ENCODE peak calls at places on chromosomes 11 and 22, in nine cellular contexts. O, C, N, X, D, S, F, B and T are unnamed samples.

GRCh38 chr11:14148653-14149273 is 186.2 kb downstream of the SPON1 start:
- DNase-seq in O (peak; percentile 57), C (no peak), N (no peak), X (no peak), D (peak; percentile 39), S (no peak), F (peak; percentile 10), B (no peak), T (no peak)

GRCh38 chr22:34427841-34428240 is 507.6 kb upstream of the LARGE1 start:
- DNase-seq in O (no peak), C (no peak), N (no peak), X (no peak), D (no peak), S (no peak), F (no peak), B (no peak), T (no peak)

GRCh38 chr11:128525411-128526243 is 61.7 kb downstream of the ETS1 start:
- DNase-seq in O (no peak), C (no peak), N (no peak), X (no peak), D (peak; percentile 77), S (no peak), F (no peak), B (no peak), T (no peak)

GRCh38 chr11:115303304-115303703 is 200.9 kb downstream of the CADM1 start:
- DNase-seq in O (no peak), C (no peak), N (no peak), X (no peak), D (no peak), S (no peak), F (no peak), B (no peak), T (no peak)

GRCh38 chr11:876550-876949 is 33.9 kb downstream of the TSPAN4 start:
- DNase-seq in O (no peak), C (no peak), N (no peak), X (no peak), D (no peak), S (no peak), F (no peak), B (no peak), T (no peak)

GRCh38 chr11:110433393-110434333 is 3.9 kb downstream of the FDX1 start:
- DNase-seq in O (peak; percentile 48), C (no peak), N (no peak), X (peak; percentile 73), D (peak; percentile 45), S (no peak), F (no peak), B (no peak), T (no peak)

GRCh38 chr22:49551446-49551845 is 276.2 kb downstream of the BRD1 start:
- DNase-seq in O (no peak), C (no peak), N (no peak), X (no peak), D (no peak), S (no peak), F (no peak), B (no peak), T (peak; percentile 42)

GRCh38 chr11:130801287-130802146 is 114.8 kb downstream of the SNX19 start:
- DNase-seq in O (no peak), C (no peak), N (no peak), X (no peak), D (no peak), S (no peak), F (no peak), B (no peak), T (no peak)

DNA sequence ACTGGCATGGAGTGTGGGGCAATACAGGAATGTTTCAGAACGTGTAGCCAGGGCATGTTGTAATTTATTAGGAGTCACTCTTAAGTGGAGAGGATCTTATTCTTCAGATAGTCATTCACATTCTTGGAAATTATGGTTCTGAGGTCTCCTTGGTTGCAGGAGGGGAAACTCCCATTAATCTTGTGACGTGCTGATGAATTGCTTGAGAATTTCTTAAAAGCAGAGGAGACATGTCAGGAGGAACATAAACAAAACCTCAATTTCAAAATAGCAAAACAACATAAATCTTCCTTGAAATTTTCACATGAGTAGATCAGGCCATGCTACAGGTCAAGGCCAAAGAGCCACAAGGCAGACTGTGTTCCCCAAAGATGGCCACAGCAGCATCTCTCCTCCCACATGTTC is 50.4 kb downstream of the ADM start:
- DNase-seq in O (peak; percentile 68), C (no peak), N (no peak), X (no peak), D (no peak), S (no peak), F (no peak), B (no peak), T (no peak)
- H3K27ac ChIP-seq in O (no peak overlapping the region), C (no peak overlapping the region), N (no peak overlapping the region), X (no peak overlapping the region), D (no peak overlapping the region), S (no peak overlapping the region), F (no peak overlapping the region), B (no peak overlapping the region), T (no peak overlapping the region)

DNA sequence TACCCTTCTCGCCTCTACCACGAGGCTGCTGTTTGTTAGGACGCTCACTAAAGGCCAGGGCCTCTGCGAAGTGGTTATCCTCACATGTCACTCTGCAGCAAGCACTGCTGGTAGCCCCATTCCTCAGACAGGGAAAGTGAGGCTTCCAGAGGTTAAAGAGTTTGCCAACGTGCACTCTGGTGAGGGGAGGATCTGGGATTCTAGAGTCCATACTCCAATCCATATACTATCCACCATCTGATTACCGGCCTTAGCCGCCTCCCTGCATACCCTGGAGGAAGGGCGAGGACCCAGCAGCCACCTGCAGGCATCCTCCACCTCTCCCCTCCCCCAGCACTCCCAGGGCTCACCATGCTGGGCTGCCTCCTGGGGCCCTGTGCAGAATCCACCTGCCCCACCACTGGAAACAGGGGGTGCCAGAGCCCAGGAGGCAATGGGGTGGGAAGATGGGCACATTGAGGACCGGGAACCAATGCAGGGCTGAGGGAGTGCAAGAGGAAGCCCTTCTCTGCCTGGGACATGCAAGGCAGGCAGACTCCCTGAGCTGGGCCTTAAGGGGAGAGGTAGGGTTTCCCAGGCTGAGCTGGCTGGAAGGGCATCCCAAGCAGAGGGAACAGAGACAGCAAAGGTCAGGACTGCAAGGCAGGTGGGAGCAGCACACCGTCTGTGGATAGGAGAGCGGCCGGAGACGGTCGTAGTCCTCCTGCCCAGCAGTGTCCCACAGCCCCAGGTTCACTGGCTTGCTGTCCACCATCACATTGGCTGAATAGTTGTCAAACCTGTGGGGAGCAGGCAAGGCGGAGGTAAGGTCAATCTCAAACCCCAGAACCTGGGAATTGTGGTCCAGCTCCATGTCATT is 11.7 kb downstream of the RAC2 start:
- DNase-seq in O (no peak), C (no peak), N (no peak), X (no peak), D (no peak), S (peak; percentile 49), F (no peak), B (no peak), T (no peak)
- H3K4me1 ChIP-seq in O (no peaks in the 10 kb centered on the region), C (peaks cover 33% of the 10 kb centered on the region), N (no peaks in the 10 kb centered on the region), X (peaks cover 5% of the 10 kb centered on the region), D (peaks cover 98% of the 10 kb centered on the region), S (peaks cover 24% of the 10 kb centered on the region), F (peaks cover 26% of the 10 kb centered on the region), B (peaks cover 7% of the 10 kb centered on the region), T (no peaks in the 10 kb centered on the region)

GRCh38 chr11:45083544-45084087 is 62.8 kb upstream of the PRDM11 start:
- DNase-seq in O (no peak), C (no peak), N (no peak), X (no peak), D (no peak), S (peak; percentile 39), F (peak; percentile 56), B (no peak), T (no peak)

GRCh38 chr11:45087761-45088160 is 58.7 kb upstream of the PRDM11 start:
- DNase-seq in O (no peak), C (no peak), N (no peak), X (peak; percentile 54), D (no peak), S (no peak), F (no peak), B (no peak), T (no peak)

GRCh38 chr11:45087301-45087700 is 59.1 kb upstream of the PRDM11 start:
- DNase-seq in O (no peak), C (no peak), N (no peak), X (peak; percentile 59), D (no peak), S (no peak), F (no peak), B (no peak), T (no peak)

GRCh38 chr11:45086526-45086925 is 59.9 kb upstream of the PRDM11 start:
- DNase-seq in O (no peak), C (no peak), N (no peak), X (no peak), D (no peak), S (no peak), F (no peak), B (no peak), T (no peak)

DNA sequence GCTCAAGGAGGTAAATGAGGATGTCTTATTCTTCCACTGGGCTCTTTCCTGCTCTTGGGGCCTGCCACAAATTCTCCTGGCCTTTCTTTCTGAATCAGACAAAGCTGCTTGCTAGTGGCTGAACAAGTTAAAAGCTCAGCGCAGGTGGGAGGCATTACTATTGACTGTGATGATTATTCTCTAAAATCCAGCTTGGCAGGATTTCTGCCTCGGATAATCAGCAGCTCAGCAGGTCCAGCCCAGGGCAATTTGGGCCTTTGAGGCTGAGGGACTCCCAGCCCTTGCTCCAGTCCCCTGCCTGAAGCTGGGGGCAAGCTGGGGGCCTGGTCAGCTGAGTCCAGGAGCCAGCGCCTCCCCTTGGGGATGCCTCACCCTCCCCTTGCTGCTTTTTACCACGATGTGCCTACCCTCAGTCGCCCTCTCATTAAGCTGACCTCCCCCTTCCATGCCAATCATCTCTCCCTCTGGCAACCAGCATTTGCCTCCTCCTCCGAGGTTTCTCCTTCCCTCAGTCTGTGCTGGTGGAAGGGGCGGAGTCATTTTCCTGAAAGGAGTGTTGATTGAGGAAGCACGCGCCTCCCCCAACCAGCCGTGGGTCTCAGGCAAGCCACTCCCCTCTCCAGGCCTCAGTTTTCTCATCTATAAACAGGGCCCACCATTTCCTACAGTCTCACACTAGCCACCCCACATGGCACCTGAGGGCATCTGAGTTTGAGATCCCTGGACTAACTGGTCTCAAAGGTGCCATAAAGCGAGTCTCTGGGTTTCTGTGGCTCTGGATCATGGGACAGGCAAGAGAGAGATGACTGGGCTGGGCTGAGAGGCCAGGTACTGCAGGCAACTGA is 60.6 kb upstream of the PRDM11 start:
- DNase-seq in O (no peak), C (no peak), N (no peak), X (peak; percentile 83), D (no peak), S (no peak), F (no peak), B (no peak), T (no peak)
- H3K27ac ChIP-seq in O (no peak overlapping the region), C (no peak overlapping the region), N (no peak overlapping the region), X (no peak overlapping the region), D (no peak overlapping the region), S (no peak overlapping the region), F (no peak overlapping the region), B (no peak overlapping the region), T (no peak overlapping the region)

DNA sequence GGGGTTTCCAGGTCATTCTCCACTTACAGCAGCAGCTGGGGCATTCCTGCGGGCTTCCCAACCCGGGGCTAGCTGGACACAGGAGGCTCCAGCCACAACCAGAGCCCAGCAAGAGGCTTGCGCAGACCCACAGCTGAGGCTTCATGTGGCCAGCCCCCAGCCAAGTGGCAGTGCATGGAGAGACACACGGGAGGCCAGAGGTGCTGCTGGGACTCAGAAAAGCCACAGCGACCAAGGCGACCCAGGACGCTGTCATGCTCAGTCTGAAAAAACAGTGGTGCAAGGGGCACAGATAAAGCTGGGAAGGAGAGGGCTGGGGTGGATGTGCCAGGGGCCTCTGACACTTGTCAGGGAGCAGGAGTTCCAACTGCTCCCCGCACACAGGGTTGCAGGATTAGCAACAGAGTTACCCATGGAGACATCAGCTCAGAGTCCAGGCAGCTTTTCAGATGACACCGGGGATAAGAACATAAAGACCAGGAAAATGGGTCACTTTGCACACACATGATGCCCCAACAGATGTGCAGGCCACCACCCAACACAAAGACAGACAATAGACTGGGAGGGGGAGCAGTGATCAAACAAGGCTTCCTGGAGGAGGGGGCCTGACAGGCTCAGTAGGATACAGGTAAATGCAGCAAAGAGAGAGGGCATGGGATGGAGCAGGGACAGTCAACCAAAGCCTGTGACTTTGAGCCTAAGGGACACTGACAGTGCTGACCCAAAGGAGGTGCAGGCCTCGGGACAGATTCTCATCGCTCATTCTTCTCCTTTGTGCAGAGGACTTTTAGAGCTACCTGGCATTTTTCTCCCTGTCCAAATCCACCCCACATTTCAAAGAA is 6.9 kb upstream of the NEAT1 start:
- DNase-seq in O (no peak), C (no peak), N (no peak), X (no peak), D (no peak), S (no peak), F (no peak), B (no peak), T (no peak)
- H3K4me1 ChIP-seq in O (peaks cover 40% of the 10 kb centered on the region), C (peaks cover 46% of the 10 kb centered on the region), N (no peaks in the 10 kb centered on the region), X (peaks cover 39% of the 10 kb centered on the region), D (peaks cover 52% of the 10 kb centered on the region), S (peaks cover 46% of the 10 kb centered on the region), F (peaks cover 49% of the 10 kb centered on the region), B (peaks cover 71% of the 10 kb centered on the region), T (peaks cover 45% of the 10 kb centered on the region)